ENCODE peak calls at places on chromosomes 3 and 15, in eight cellular contexts. H, D, S, G, P, I, B and O are unnamed samples.
A peak's percentile ranks its signal among the peaks of the same experiment; 100 is the strongest.

GRCh38 chr3:152459572-152459971 is 190.8 kb downstream of the MBNL1 start:
- DNase-seq in H (no peak), D (no peak), S (no peak), G (no peak), P (no peak), I (no peak), B (no peak), O (no peak)

GRCh38 chr15:65290228-65290627 is 3.5 kb upstream of the PARP16 start:
- DNase-seq in H (no peak), D (no peak), S (no peak), G (no peak), P (no peak), I (no peak), B (no peak), O (no peak)

GRCh38 chr3:51711352-51712019 is 4.6 kb downstream of the GRM2 start:
- DNase-seq in H (peak; percentile 6), D (no peak), S (peak; percentile 13), G (no peak), P (no peak), I (peak; percentile 13), B (no peak), O (no peak)

GRCh38 chr3:123143669-123144411 is 57.9 kb upstream of the SEC22A start:
- DNase-seq in H (no peak), D (no peak), S (no peak), G (no peak), P (no peak), I (no peak), B (no peak), O (no peak)

GRCh38 chr3:152853196-152853595 is 18.3 kb downstream of the P2RY1 start:
- DNase-seq in H (no peak), D (no peak), S (no peak), G (no peak), P (no peak), I (no peak), B (no peak), O (no peak)

GRCh38 chr15:37819191-37819590 is 115.2 kb upstream of the TMCO5A start:
- DNase-seq in H (no peak), D (no peak), S (no peak), G (no peak), P (no peak), I (no peak), B (no peak), O (no peak)

GRCh38 chr3:48125026-48125704 is 63.1 kb downstream of the CDC25A start:
- DNase-seq in H (no peak), D (no peak), S (no peak), G (no peak), P (no peak), I (no peak), B (no peak), O (no peak)

GRCh38 chr3:197186887-197187588 is 111.4 kb downstream of the DLG1 start:
- DNase-seq in H (no peak), D (no peak), S (no peak), G (no peak), P (peak; percentile 40), I (peak; percentile 55), B (peak; percentile 54), O (no peak)

GRCh38 chr3:50269977-50270413 is 1.0 kb downstream of the SEMA3B start:
- DNase-seq in H (no peak), D (no peak), S (no peak), G (no peak), P (no peak), I (no peak), B (no peak), O (no peak)

GRCh38 chr3:53597136-53597915 is 102.9 kb downstream of the CACNA1D start:
- DNase-seq in H (no peak), D (peak; percentile 70), S (no peak), G (no peak), P (no peak), I (peak; percentile 17), B (no peak), O (no peak)

GRCh38 chr3:135706758-135707375 is 258.7 kb upstream of the PPP2R3A start:
- DNase-seq in H (no peak), D (no peak), S (no peak), G (no peak), P (no peak), I (peak; percentile 20), B (no peak), O (no peak)

GRCh38 chr15:41013698-41014414 is 60.6 kb downstream of the CHAC1 start:
- DNase-seq in H (no peak), D (no peak), S (no peak), G (no peak), P (peak; percentile 50), I (no peak), B (no peak), O (no peak)

GRCh38 chr15:100247228-100248225 is 94.2 kb downstream of the ADAMTS17 start:
- DNase-seq in H (no peak), D (no peak), S (no peak), G (no peak), P (no peak), I (no peak), B (no peak), O (no peak)
- H3K27ac ChIP-seq in H (no peak overlapping the region), D (no peak overlapping the region), S (no peak overlapping the region), G (no peak overlapping the region), P (no peak overlapping the region), I (no peak overlapping the region), B (no peak overlapping the region), O (no peak overlapping the region)

GRCh38 chr3:14453841-14454630 is 51.6 kb downstream of the SLC6A6 start:
- DNase-seq in H (no peak), D (no peak), S (peak; percentile 39), G (no peak), P (no peak), I (no peak), B (no peak), O (no peak)

GRCh38 chr3:14450922-14451606 is 48.7 kb downstream of the SLC6A6 start:
- DNase-seq in H (no peak), D (no peak), S (no peak), G (no peak), P (no peak), I (no peak), B (no peak), O (no peak)

GRCh38 chr3:14453368-14453710 is 50.9 kb downstream of the SLC6A6 start:
- DNase-seq in H (no peak), D (no peak), S (no peak), G (no peak), P (no peak), I (no peak), B (no peak), O (no peak)

GRCh38 chr3:14451844-14452533 is 49.6 kb downstream of the SLC6A6 start:
- DNase-seq in H (peak; percentile 58), D (no peak), S (peak; percentile 41), G (no peak), P (no peak), I (no peak), B (no peak), O (peak; percentile 62)

DNA sequence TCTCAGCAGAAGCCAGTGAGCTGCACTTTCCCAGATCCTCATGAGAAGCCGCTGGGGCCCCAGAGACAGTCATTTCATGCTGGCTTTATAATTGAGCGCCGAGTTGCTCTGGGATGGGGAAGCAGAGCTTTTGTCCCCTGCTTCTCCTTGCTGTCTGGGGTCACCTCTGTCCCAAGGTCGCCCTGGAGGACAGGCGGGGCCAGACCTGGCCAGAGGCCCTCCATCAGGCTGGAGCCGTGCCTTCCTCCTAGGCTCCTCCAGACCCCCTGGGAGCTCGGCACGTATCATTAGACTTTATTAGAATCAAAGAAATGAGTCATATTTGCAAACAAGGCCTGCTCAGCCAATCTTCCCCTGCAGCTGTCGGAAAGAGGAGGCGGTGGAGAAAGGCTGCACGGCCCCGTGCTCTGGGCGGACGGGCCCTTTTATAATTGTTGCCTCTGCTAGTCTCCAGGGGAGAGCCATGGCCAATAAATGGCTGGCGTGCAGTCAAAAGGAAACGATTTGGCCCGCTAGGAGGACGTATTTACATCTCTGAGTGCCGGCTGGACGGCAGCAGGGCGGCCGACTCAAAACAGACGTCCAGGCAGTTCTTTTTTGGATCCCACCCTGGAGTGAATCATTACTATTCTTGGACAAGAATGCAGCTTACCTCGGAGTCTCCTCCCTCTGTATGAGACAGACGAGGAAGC is 50.4 kb downstream of the SLC6A6 start:
- DNase-seq in H (peak; percentile 93), D (peak; percentile 97), S (peak; percentile 94), G (peak; percentile 76), P (no peak), I (no peak), B (no peak), O (peak; percentile 90)
- H3K4me1 ChIP-seq in H (peaks cover 40% of the 10 kb centered on the region), D (peaks cover 33% of the 10 kb centered on the region), S (peaks cover 54% of the 10 kb centered on the region), G (peaks cover 38% of the 10 kb centered on the region), P (no peaks in the 10 kb centered on the region), I (peaks cover 24% of the 10 kb centered on the region), B (no peaks in the 10 kb centered on the region), O (peaks cover 67% of the 10 kb centered on the region)

GRCh38 chr15:27897481-27897880 is 201.6 kb downstream of the OCA2 start:
- DNase-seq in H (no peak), D (no peak), S (no peak), G (no peak), P (no peak), I (no peak), B (no peak), O (no peak)

GRCh38 chr15:27899583-27900295 is 199.4 kb downstream of the OCA2 start:
- DNase-seq in H (no peak), D (no peak), S (no peak), G (no peak), P (no peak), I (no peak), B (no peak), O (no peak)

GRCh38 chr15:27889258-27889657 is 209.9 kb downstream of the OCA2 start:
- DNase-seq in H (no peak), D (no peak), S (no peak), G (no peak), P (no peak), I (no peak), B (no peak), O (no peak)

DNA sequence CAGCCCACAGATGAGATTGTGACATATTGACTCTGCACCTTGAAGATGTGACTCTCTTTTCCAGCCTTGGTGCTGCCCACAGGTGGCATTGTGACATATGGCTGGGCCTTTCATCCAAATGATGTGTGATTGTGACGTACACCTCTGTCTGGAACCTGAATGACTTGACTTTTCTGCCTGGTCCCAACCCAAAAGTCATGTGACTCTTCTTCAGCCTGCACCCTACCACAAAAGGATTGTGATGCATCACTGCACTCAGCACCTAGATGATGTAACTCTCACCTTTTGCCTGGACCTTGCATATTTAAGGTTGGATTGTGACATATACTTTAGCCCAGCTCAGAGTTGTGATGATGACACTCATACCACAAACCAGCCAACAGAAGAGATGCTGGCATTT is 204.5 kb downstream of the OCA2 start:
- DNase-seq in H (no peak), D (no peak), S (no peak), G (no peak), P (no peak), I (no peak), B (no peak), O (no peak)
- H3K9me3 ChIP-seq in H (peaks cover 59% of the 10 kb centered on the region), D (peaks cover 23% of the 10 kb centered on the region), S (peaks cover 4% of the 10 kb centered on the region), G (peaks cover 21% of the 10 kb centered on the region), P (no peaks in the 10 kb centered on the region), I (peaks cover 6% of the 10 kb centered on the region), B (no peaks in the 10 kb centered on the region), O (peaks cover 62% of the 10 kb centered on the region)

DNA sequence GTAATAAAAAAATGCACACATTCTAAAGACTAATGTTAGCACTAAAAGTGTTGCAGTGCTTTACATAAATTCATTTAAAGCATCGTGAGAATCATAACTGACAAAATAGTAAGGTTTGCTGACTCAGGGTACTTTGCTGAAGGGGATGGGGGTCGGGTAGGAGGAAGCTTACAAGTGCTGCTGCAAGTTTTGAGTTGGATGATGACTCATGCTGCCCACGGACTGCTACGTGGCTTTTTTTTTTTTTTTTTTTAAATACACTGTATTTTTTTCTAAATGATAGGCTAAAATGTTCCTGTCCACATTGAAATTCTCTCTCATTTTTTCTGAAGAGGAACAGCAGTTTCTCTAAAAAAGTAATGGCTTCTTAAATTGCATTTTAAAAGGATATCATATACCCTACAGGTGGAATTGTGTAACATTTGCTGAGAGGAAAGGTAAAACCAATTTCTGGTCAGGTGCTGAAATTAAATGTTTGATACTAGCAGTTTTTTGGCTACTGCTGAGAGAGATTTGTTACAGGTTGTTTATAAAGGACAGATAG is 2.2 kb downstream of the MAPK6 start:
- DNase-seq in H (peak; percentile 34), D (no peak), S (peak; percentile 40), G (no peak), P (no peak), I (peak; percentile 33), B (peak; percentile 39), O (no peak)
- H3K27ac ChIP-seq in H (peak overlapping the region; percentile 93), D (peak overlapping the region; percentile 95), S (peak overlapping the region; percentile 97), G (peak overlapping the region; percentile 96), P (peak overlapping the region; percentile 99), I (peak overlapping the region; percentile 90), B (no peak overlapping the region), O (peak overlapping the region; percentile 95)